ENCODE peak calls at places on chromosome X, in five cellular contexts. C, Q, F, Y and D are unnamed samples.

GRCh38 chrX:45771560-45772340 is 571.1 kb upstream of the DIPK2B start:
- DNase-seq in F (no peak), Q (no peak), Y (no peak), C (no peak), D (no peak)

GRCh38 chrX:136907626-136908025 is 27.1 kb upstream of the RBMX start:
- DNase-seq in Q (no peak), C (no peak), Y (no peak), F (no peak), D (no peak)

GRCh38 chrX:106177982-106178321 is 9.8 kb downstream of the PWWP3B start:
- DNase-seq in Q (no peak), F (no peak), Y (no peak), C (no peak), D (no peak)

GRCh38 chrX:112687189-112687691 is 7.5 kb upstream of the LHFPL1 start:
- DNase-seq in Q (no peak), Y (no peak), C (no peak), F (no peak), D (no peak)

GRCh38 chrX:97524997-97525396 is 641.3 kb downstream of the RPA4 start:
- DNase-seq in Y (no peak), F (no peak), C (no peak), Q (no peak), D (no peak)

GRCh38 chrX:48971325-48972213 is at the start of gene KCND1:
- DNase-seq in Y (no peak), C (no peak), Q (peak; percentile 34), F (peak; percentile 49), D (no peak)

GRCh38 chrX:145190801-145191389 is 56.4 kb upstream of the SPANXN1 start:
- DNase-seq in F (peak; percentile 5), Q (no peak), Y (peak; percentile 0), C (no peak), D (no peak)

GRCh38 chrX:129654652-129655546 is at the start of gene APLN:
- DNase-seq in C (no peak), Q (no peak), F (peak; percentile 38), Y (no peak), D (no peak)

GRCh38 chrX:1222511-1223252 is 10.2 kb upstream of the CRLF2 start:
- DNase-seq in F (no peak), Y (peak; percentile 25), Q (no peak), C (peak; percentile 28), D (no peak)

GRCh38 chrX:136192839-136193414 is 45.6 kb downstream of the FHL1 start:
- DNase-seq in C (no peak), F (no peak), Y (no peak), Q (no peak), D (no peak)

DNA sequence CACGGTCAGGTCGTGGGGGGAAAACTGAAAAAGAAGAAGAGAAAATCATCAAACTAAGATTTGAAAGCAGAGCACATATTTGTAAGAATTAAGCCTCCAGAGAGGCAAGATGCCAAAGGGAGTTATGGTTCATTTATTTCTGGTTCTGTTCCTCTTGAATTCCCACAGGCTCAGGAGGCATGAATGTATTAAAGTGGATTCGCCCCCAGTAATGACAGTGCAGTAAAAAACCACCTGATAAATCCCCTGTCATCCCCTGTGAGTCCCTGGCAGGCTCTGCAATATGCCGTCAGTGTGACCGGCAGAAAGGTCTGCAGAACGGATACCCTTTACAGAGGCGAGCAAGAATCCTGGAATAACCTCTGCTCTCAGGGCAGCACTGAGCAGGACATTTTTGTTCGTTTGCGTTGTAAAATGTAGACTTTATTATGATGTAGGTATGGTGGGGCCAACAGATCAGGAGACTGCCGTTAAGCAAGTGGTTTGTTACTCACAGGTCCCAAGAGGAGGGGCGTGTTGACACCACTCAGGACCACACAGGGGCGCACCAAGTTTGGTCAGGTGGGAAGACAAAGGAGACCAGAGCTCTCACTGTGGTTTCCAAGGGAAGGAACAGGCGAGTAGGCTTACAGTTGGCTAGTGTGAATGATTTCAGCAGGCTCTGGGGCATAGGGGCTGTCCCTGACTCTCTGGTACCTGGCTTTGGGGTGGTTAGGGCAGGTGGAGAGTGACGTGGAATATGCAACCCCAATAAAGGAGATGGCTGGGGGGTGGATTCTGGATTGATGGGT is 75.3 kb downstream of the DHRSX start:
- DNase-seq in Q (no peak), F (no peak), Y (peak; percentile 10), C (no peak), D (no peak)
- TF ChIP-seq KDM1A in Q (no peak), F (no peak), Y (no peak), C (no peak), D (no peak)

GRCh38 chrX:103101280-103102042 is 8.5 kb upstream of the NXF3 start:
- DNase-seq in C (no peak), F (peak; percentile 43), Q (no peak), Y (peak; percentile 39), D (no peak)
- TF ChIP-seq KDM1A in C (no peak), F (peak; percentile 98), Q (no peak), Y (no peak), D (no peak)

GRCh38 chrX:12956704-12957541 is 18.0 kb upstream of the TMSB4X start:
- DNase-seq in C (peak; percentile 52), Y (no peak), Q (no peak), F (peak; percentile 44), D (peak; percentile 91)
- TF ChIP-seq KDM1A in C (no peak), Y (no peak), Q (no peak), F (no peak), D (no peak)

GRCh38 chrX:47501226-47502071 is 18.4 kb upstream of the ZNF41 start:
- DNase-seq in F (no peak), Y (no peak), C (no peak), Q (no peak), D (no peak)

GRCh38 chrX:47498411-47498810 is 15.4 kb upstream of the ZNF41 start:
- DNase-seq in F (no peak), Y (no peak), C (no peak), Q (no peak), D (no peak)

GRCh38 chrX:47500541-47500940 is 17.5 kb upstream of the ZNF41 start:
- DNase-seq in C (no peak), F (no peak), Q (no peak), Y (no peak), D (no peak)

GRCh38 chrX:47497274-47497673 is 14.3 kb upstream of the ZNF41 start:
- DNase-seq in C (no peak), Q (no peak), F (no peak), Y (no peak), D (no peak)

GRCh38 chrX:47499291-47499690 is 16.3 kb upstream of the ZNF41 start:
- DNase-seq in C (no peak), Y (no peak), Q (no peak), F (no peak), D (no peak)
- TF ChIP-seq KDM1A in C (no peak), Y (no peak), Q (no peak), F (no peak), D (no peak)

GRCh38 chrX:133048751-133049150 is 48.2 kb downstream of the USP26 start:
- DNase-seq in F (no peak), Y (no peak), C (no peak), Q (no peak), D (no peak)
- TF ChIP-seq KDM1A in F (no peak), Y (no peak), C (no peak), Q (no peak), D (no peak)